ENCODE peak calls at places on chromosomes 12 and 14, in ten cellular contexts. K is SK-MEL-5; O is GM06990; F is CMK; L is left kidney; Z is ELR; U is MCF 10A; D is NCI-H2029; W is stimulated activated CD4-positive, alpha-beta T cell treated with anti-CD3 and anti-CD28 coated beads, Interleukin-12 subunit alpha, Interleukin-12 subunit beta, amount 100 ng/mL, for 4 hours; X is colonic mucosa. S is an unnamed sample.

GRCh38 chr12:56334490-56334793 is 642 bp upstream of the PAN2 start:
- DNase-seq in K (no peak), O (no peak), F (no peak), L (no peak), Z (no peak), U (no peak), D (no peak), W (no peak), X (no peak), S (no peak)

GRCh38 chr12:48695859-48696258 is 13.8 kb upstream of the KANSL2 start:
- DNase-seq in K (no peak), O (no peak), F (no peak), L (no peak), Z (no peak), U (no peak), D (no peak), W (no peak), X (no peak), S (no peak)

GRCh38 chr12:51082561-51083139 is 746 bp downstream of the CSRNP2 start:
- DNase-seq in K (peak; percentile 29), O (no peak), F (no peak), L (peak; percentile 84), Z (peak; percentile 60), U (peak; percentile 31), D (no peak), W (no peak), X (peak; percentile 39), S (peak; percentile 10)

GRCh38 chr14:61466249-61466904 is 145.0 kb downstream of the PRKCH start:
- DNase-seq in K (no peak), O (no peak), F (no peak), L (peak; percentile 34), Z (peak; percentile 97), U (peak; percentile 96), D (no peak), W (no peak), X (peak; percentile 16), S (no peak)

GRCh38 chr12:51329742-51330141 is 5.8 kb upstream of the BIN2 start:
- DNase-seq in K (no peak), O (no peak), F (no peak), L (no peak), Z (no peak), U (no peak), D (no peak), W (no peak), X (no peak), S (no peak)

GRCh38 chr12:2431810-2432209 is 363.0 kb upstream of the FKBP4 start:
- DNase-seq in K (no peak), O (no peak), F (no peak), L (no peak), Z (no peak), U (no peak), D (no peak), W (no peak), X (no peak), S (no peak)

GRCh38 chr14:42930058-42930457 is 1323.4 kb downstream of the LRFN5 start:
- DNase-seq in K (peak; percentile 5), O (no peak), F (no peak), L (peak; percentile 95), Z (no peak), U (no peak), D (peak; percentile 66), W (no peak), X (no peak), S (no peak)

GRCh38 chr14:40581264-40581663 is 1025.4 kb upstream of the LRFN5 start:
- DNase-seq in K (no peak), O (no peak), F (no peak), L (no peak), Z (no peak), U (no peak), D (no peak), W (no peak), X (no peak), S (no peak)

GRCh38 chr12:51051787-51052186 is 3.7 kb downstream of the LETMD1 start:
- DNase-seq in K (no peak), O (no peak), F (no peak), L (peak; percentile 86), Z (no peak), U (peak; percentile 6), D (no peak), W (no peak), X (no peak), S (no peak)

GRCh38 chr12:75227132-75227531 is 17.5 kb upstream of the KCNC2 start:
- DNase-seq in K (no peak), O (no peak), F (no peak), L (no peak), Z (no peak), U (no peak), D (no peak), W (no peak), X (no peak), S (no peak)

GRCh38 chr12:131135786-131136538 is 182.3 kb downstream of the ADGRD1 start:
- DNase-seq in K (no peak), O (no peak), F (no peak), L (no peak), Z (no peak), U (no peak), D (no peak), W (no peak), X (no peak), S (no peak)

GRCh38 chr14:85024931-85025330 is 505.0 kb upstream of the FLRT2 start:
- DNase-seq in K (no peak), O (no peak), F (no peak), L (no peak), Z (no peak), U (no peak), D (no peak), W (no peak), X (no peak), S (no peak)

GRCh38 chr12:25352078-25352918 is 101.6 kb upstream of the KRAS start:
- DNase-seq in K (no peak), O (no peak), F (no peak), L (no peak), Z (peak; percentile 19), U (no peak), D (no peak), W (no peak), X (no peak), S (no peak)

GRCh38 chr12:131863711-131864396 is 30.6 kb upstream of the ULK1 start:
- DNase-seq in K (no peak), O (no peak), F (no peak), L (peak; percentile 60), Z (no peak), U (peak; percentile 53), D (no peak), W (no peak), X (no peak), S (peak; percentile 6)

GRCh38 chr12:54331-54730 is 12.2 kb upstream of the IQSEC3 start:
- DNase-seq in K (no peak), O (no peak), F (no peak), L (no peak), Z (no peak), U (no peak), D (no peak), W (no peak), X (no peak), S (no peak)

GRCh38 chr12:5076761-5077160 is 33.1 kb downstream of the KCNA5 start:
- DNase-seq in K (no peak), O (no peak), F (no peak), L (no peak), Z (no peak), U (no peak), D (peak; percentile 14), W (no peak), X (no peak), S (no peak)

GRCh38 chr14:35402323-35403084 is 2.0 kb downstream of the NFKBIA start:
- DNase-seq in K (no peak), O (no peak), F (no peak), L (peak; percentile 17), Z (peak; percentile 55), U (peak; percentile 53), D (no peak), W (peak; percentile 33), X (peak; percentile 63), S (no peak)

GRCh38 chr14:74502236-74503019 is 8.9 kb downstream of the ISCA2 start:
- DNase-seq in K (peak; percentile 64), O (no peak), F (no peak), L (peak; percentile 89), Z (peak; percentile 60), U (peak; percentile 42), D (no peak), W (no peak), X (no peak), S (peak; percentile 79)

GRCh38 chr12:18206198-18206597 is 55.1 kb upstream of the PIK3C2G start:
- DNase-seq in K (no peak), O (no peak), F (no peak), L (no peak), Z (no peak), U (no peak), D (no peak), W (no peak), X (no peak), S (no peak)

GRCh38 chr12:54689034-54689372 is 40.8 kb upstream of the DCD start:
- DNase-seq in K (no peak), O (no peak), F (no peak), L (peak; percentile 6), Z (no peak), U (no peak), D (no peak), W (no peak), X (no peak), S (no peak)

GRCh38 chr12:46771268-46771837 is 54.4 kb downstream of the SLC38A4 start:
- DNase-seq in K (no peak), O (no peak), F (no peak), L (no peak), Z (peak; percentile 16), U (no peak), D (no peak), W (no peak), X (no peak), S (no peak)

GRCh38 chr12:105107176-105107496 is 395 bp upstream of the WASHC4 start:
- DNase-seq in K (peak; percentile 68), O (no peak), F (peak; percentile 31), L (no peak), Z (peak; percentile 70), U (no peak), D (no peak), W (peak; percentile 16), X (no peak), S (no peak)

GRCh38 chr12:86748874-86749273 is 492.7 kb upstream of the MGAT4C start:
- DNase-seq in K (no peak), O (no peak), F (no peak), L (peak; percentile 60), Z (no peak), U (no peak), D (no peak), W (no peak), X (no peak), S (no peak)

GRCh38 chr14:51208982-51209381 is 31.1 kb upstream of the TMX1 start:
- DNase-seq in K (no peak), O (no peak), F (no peak), L (no peak), Z (no peak), U (no peak), D (peak; percentile 88), W (no peak), X (no peak), S (peak; percentile 68)

GRCh38 chr14:38868415-38869290 is 234.4 kb downstream of the SEC23A start:
- DNase-seq in K (no peak), O (no peak), F (no peak), L (peak; percentile 80), Z (no peak), U (no peak), D (peak; percentile 16), W (no peak), X (no peak), S (no peak)

GRCh38 chr12:31715283-31715825 is 13.5 kb downstream of the AMN1 start:
- DNase-seq in K (no peak), O (peak; percentile 63), F (peak; percentile 85), L (no peak), Z (no peak), U (no peak), D (peak; percentile 45), W (no peak), X (no peak), S (no peak)

GRCh38 chr14:101363880-101364391 is 197.4 kb upstream of the DIO3 start:
- DNase-seq in K (no peak), O (no peak), F (no peak), L (no peak), Z (no peak), U (no peak), D (no peak), W (no peak), X (no peak), S (no peak)